ENCODE peak calls at places on chromosomes 3 and 15, in four cellular contexts. J is Daoy, R is hippocampal formation, D is LHCN-M2. Z is an unnamed sample.

GRCh38 chr15:89928421-89928820 is 15.7 kb upstream of the ARPIN start:
- DNase-seq in J (no peak), R (no peak), D (no peak), Z (no peak)

GRCh38 chr15:22989576-22990477 is 9.7 kb upstream of the CYFIP1 start:
- DNase-seq in J (peak), R (no peak), D (no peak), Z (no peak)

GRCh38 chr3:179681492-179682263 is 28.8 kb downstream of the USP13 start:
- DNase-seq in J (no peak), R (no peak), D (no peak), Z (no peak)

GRCh38 chr15:74336061-74337005 is 31.1 kb downstream of the CYP11A1 start:
- DNase-seq in J (no peak), R (no peak), D (peak), Z (peak)

GRCh38 chr3:153163349-153164008 is 1.5 kb downstream of the RAP2B start:
- DNase-seq in J (no peak), R (no peak), D (peak), Z (peak)

GRCh38 chr3:156491192-156491591 is 63.7 kb downstream of the SSR3 start:
- DNase-seq in J (no peak), R (no peak), D (no peak), Z (no peak)

GRCh38 chr3:55013145-55013544 is 85.3 kb upstream of the LRTM1 start:
- DNase-seq in J (peak), R (no peak), D (peak), Z (no peak)

GRCh38 chr3:46558184-46559029 is 7.7 kb downstream of the LRRC2 start:
- DNase-seq in J (peak), R (peak), D (peak), Z (peak)

GRCh38 chr3:100815583-100815982 is 106.3 kb downstream of the TFG start:
- DNase-seq in J (no peak), R (no peak), D (no peak), Z (no peak)

GRCh38 chr15:67033521-67033920 is 31.9 kb upstream of the SMAD3 start:
- DNase-seq in J (no peak), R (no peak), D (no peak), Z (no peak)

GRCh38 chr15:25176991-25177954 is 222.5 kb downstream of the SNRPN start:
- DNase-seq in J (no peak), R (no peak), D (no peak), Z (no peak)

GRCh38 chr3:6112546-6112945 is 748.4 kb upstream of the GRM7 start:
- DNase-seq in J (no peak), R (no peak), D (no peak), Z (no peak)

GRCh38 chr3:132352556-132353143 is 35.4 kb downstream of the ACP3 start:
- DNase-seq in J (peak), R (peak), D (peak), Z (peak)

GRCh38 chr15:75233504-75234190 is 24.5 kb upstream of the GOLGA6C start:
- DNase-seq in J (no peak), R (no peak), D (no peak), Z (no peak)

GRCh38 chr3:10550705-10551104 is 45.3 kb upstream of the ATP2B2 start:
- DNase-seq in J (no peak), R (peak), D (no peak), Z (no peak)

GRCh38 chr15:75591655-75592364 is 12.7 kb upstream of the PTPN9 start:
- DNase-seq in J (no peak), R (no peak), D (no peak), Z (no peak)

GRCh38 chr3:87793322-87793877 is 265.4 kb downstream of the CGGBP1 start:
- DNase-seq in J (no peak), R (no peak), D (no peak), Z (no peak)

GRCh38 chr3:99789322-99789721 is 28.3 kb upstream of the CMSS1 start:
- DNase-seq in J (peak), R (peak), D (peak), Z (peak)

GRCh38 chr3:124760601-124761000 is 30.3 kb downstream of the UMPS start:
- DNase-seq in J (no peak), R (no peak), D (peak), Z (peak)

GRCh38 chr3:52831500-52832301 is 1.2 kb upstream of the ITIH4 start:
- DNase-seq in J (peak), R (no peak), D (peak), Z (peak)

GRCh38 chr3:24149032-24149431 is 203.9 kb downstream of the NR1D2 start:
- DNase-seq in J (no peak), R (no peak), D (no peak), Z (no peak)